ENCODE peak calls at places on chromosomes 3 and 15, in four cellular contexts. Z is right lobe of liver; U is stimulated activated CD4-positive, alpha-beta T cell treated with anti-CD3 and anti-CD28 coated beads, Interleukin-4, amount 100 ng/mL, for 4 hours; D is astrocyte. J is an unnamed sample.
A peak's percentile ranks its signal among the peaks of the same experiment; 100 is the strongest.

GRCh38 chr15:77579498-77580188 is 53.1 kb downstream of the LINGO1 start:
- DNase-seq in Z (no peak), U (no peak), D (no peak), J (no peak)

GRCh38 chr15:64379216-64379960 is 1.9 kb downstream of the PCLAF start:
- DNase-seq in Z (no peak), U (no peak), D (no peak), J (no peak)

GRCh38 chr3:125165189-125165947 is 47.2 kb downstream of the SLC12A8 start:
- DNase-seq in Z (peak; percentile 51), U (no peak), D (no peak), J (no peak)

GRCh38 chr3:18772699-18773305 is 347.7 kb upstream of the SATB1 start:
- DNase-seq in Z (no peak), U (no peak), D (no peak), J (no peak)

GRCh38 chr15:98799991-98800390 is 151.7 kb downstream of the IGF1R start:
- DNase-seq in Z (no peak), U (no peak), D (no peak), J (no peak)

GRCh38 chr3:42961633-42962032 is 17.5 kb upstream of the GASK1A start:
- DNase-seq in Z (no peak), U (no peak), D (peak; percentile 16), J (peak; percentile 8)

GRCh38 chr15:90367578-90367977 is 15.5 kb downstream of the ZNF774 start:
- DNase-seq in Z (no peak), U (no peak), D (peak; percentile 54), J (no peak)

GRCh38 chr3:60917136-60917535 is 334.1 kb downstream of the FHIT start:
- DNase-seq in Z (no peak), U (no peak), D (no peak), J (no peak)

GRCh38 chr3:178406206-178406605 is 130.0 kb upstream of the KCNMB2 start:
- DNase-seq in Z (no peak), U (no peak), D (peak; percentile 77), J (no peak)

GRCh38 chr15:71821547-71822129 is 11.3 kb downstream of the NR2E3 start:
- DNase-seq in Z (no peak), U (no peak), D (no peak), J (no peak)

GRCh38 chr15:31463521-31464102 is 137.0 kb downstream of the KLF13 start:
- DNase-seq in Z (no peak), U (no peak), D (no peak), J (no peak)

GRCh38 chr15:66609876-66610275 is 44.1 kb upstream of the LCTL start:
- DNase-seq in Z (no peak), U (no peak), D (no peak), J (no peak)

GRCh38 chr3:142873569-142873968 is 15.3 kb downstream of the PCOLCE2 start:
- DNase-seq in Z (no peak), U (no peak), D (no peak), J (no peak)

GRCh38 chr3:33061782-33062181 is 35.2 kb downstream of the GLB1 start:
- DNase-seq in Z (no peak), U (no peak), D (peak; percentile 64), J (peak; percentile 65)

GRCh38 chr3:45628746-45629145 is 34.2 kb downstream of the LIMD1 start:
- DNase-seq in Z (peak; percentile 13), U (no peak), D (no peak), J (no peak)

GRCh38 chr3:123723527-123724168 is 138.8 kb upstream of the HACD2 start:
- DNase-seq in Z (no peak), U (no peak), D (peak; percentile 58), J (peak; percentile 54)

GRCh38 chr3:152709659-152710058 is 125.3 kb upstream of the P2RY1 start:
- DNase-seq in Z (no peak), U (no peak), D (no peak), J (no peak)

GRCh38 chr15:90231028-90232017 is 2.4 kb downstream of the CIB1 start:
- DNase-seq in Z (peak; percentile 46), U (peak; percentile 45), D (no peak), J (no peak)

GRCh38 chr3:124730920-124731297 is 657 bp downstream of the UMPS start:
- DNase-seq in Z (peak; percentile 54), U (no peak), D (no peak), J (no peak)